ENCODE peak calls at places on chromosomes 4 and X, in four cellular contexts. One of them, this sample, is unnamed.

GRCh38 chr4:15244354-15244753 is 183.5 kb upstream of the C1QTNF7 start:
- DNase-seq in activated naive CD8-positive, alpha-beta T cell treated with anti-CD3 and anti-CD28 coated beads, Interleukin-2, amount 50 U/mL, for 24 hours: no peak
- DNase-seq in psoas muscle: no peak
- DNase-seq in NCI-H510A: no peak
- DNase-seq in this sample: no peak

GRCh38 chr4:142098900-142099299 is 462.5 kb downstream of the IL15 start:
- DNase-seq in NCI-H510A: no peak
- DNase-seq in psoas muscle: no peak
- DNase-seq in activated naive CD8-positive, alpha-beta T cell treated with anti-CD3 and anti-CD28 coated beads, Interleukin-2, amount 50 U/mL, for 24 hours: no peak
- DNase-seq in this sample: no peak

GRCh38 chrX:36480441-36480990 is 527.6 kb upstream of the FAM47C start:
- DNase-seq in psoas muscle: no peak
- DNase-seq in activated naive CD8-positive, alpha-beta T cell treated with anti-CD3 and anti-CD28 coated beads, Interleukin-2, amount 50 U/mL, for 24 hours: no peak
- DNase-seq in NCI-H510A: no peak
- DNase-seq in this sample: no peak

GRCh38 chrX:2955281-2955680 is 26.1 kb upstream of the ARSD start:
- DNase-seq in NCI-H510A: no peak
- DNase-seq in activated naive CD8-positive, alpha-beta T cell treated with anti-CD3 and anti-CD28 coated beads, Interleukin-2, amount 50 U/mL, for 24 hours: no peak
- DNase-seq in psoas muscle: no peak
- DNase-seq in this sample: no peak

GRCh38 chr4:68368566-68369473 is 18.9 kb upstream of the YTHDC1 start:
- DNase-seq in psoas muscle: no peak
- DNase-seq in NCI-H510A: no peak
- DNase-seq in activated naive CD8-positive, alpha-beta T cell treated with anti-CD3 and anti-CD28 coated beads, Interleukin-2, amount 50 U/mL, for 24 hours: no peak
- DNase-seq in this sample: no peak

GRCh38 chr4:14726441-14727405 is 275.6 kb upstream of the CPEB2 start:
- DNase-seq in activated naive CD8-positive, alpha-beta T cell treated with anti-CD3 and anti-CD28 coated beads, Interleukin-2, amount 50 U/mL, for 24 hours: no peak
- DNase-seq in psoas muscle: no peak
- DNase-seq in NCI-H510A: peak
- DNase-seq in this sample: no peak

GRCh38 chrX:97747346-97747745 is 863.6 kb downstream of the RPA4 start:
- DNase-seq in activated naive CD8-positive, alpha-beta T cell treated with anti-CD3 and anti-CD28 coated beads, Interleukin-2, amount 50 U/mL, for 24 hours: no peak
- DNase-seq in psoas muscle: no peak
- DNase-seq in NCI-H510A: no peak
- DNase-seq in this sample: no peak

GRCh38 chr4:138875886-138876608 is 139.5 kb upstream of the NOCT start:
- DNase-seq in NCI-H510A: no peak
- DNase-seq in activated naive CD8-positive, alpha-beta T cell treated with anti-CD3 and anti-CD28 coated beads, Interleukin-2, amount 50 U/mL, for 24 hours: no peak
- DNase-seq in psoas muscle: no peak
- DNase-seq in this sample: no peak

This sample was measured in tibial artery.